ENCODE peak calls at places on chromosomes 3 and 15, in four cellular contexts. G is GM12892, T is progenitor cell of endocrine pancreas, J is PC-3. O is an unnamed sample.

GRCh38 chr3:188431553-188431952 is 277.6 kb downstream of the LPP start:
- DNase-seq in G (no peak), T (no peak), J (peak; percentile 84), O (no peak)

GRCh38 chr3:138092023-138092422 is 23.4 kb downstream of the DZIP1L start:
- DNase-seq in G (no peak), T (no peak), J (peak; percentile 40), O (no peak)

GRCh38 chr3:121431717-121432517 is 113.9 kb downstream of the POLQ start:
- DNase-seq in G (peak; percentile 19), T (no peak), J (peak; percentile 17), O (no peak)

GRCh38 chr3:74463515-74463914 is 150.9 kb downstream of the CNTN3 start:
- DNase-seq in G (no peak), T (no peak), J (no peak), O (no peak)

GRCh38 chr3:146165844-146166243 is 4.9 kb upstream of the PLOD2 start:
- DNase-seq in G (no peak), T (no peak), J (no peak), O (no peak)

GRCh38 chr15:100060276-100060926 is 281.4 kb downstream of the ADAMTS17 start:
- DNase-seq in G (no peak), T (no peak), J (peak; percentile 77), O (no peak)

GRCh38 chr3:33803894-33804526 is 5.6 kb downstream of the PDCD6IP start:
- DNase-seq in G (no peak), T (no peak), J (peak; percentile 17), O (no peak)

GRCh38 chr3:126704494-126705214 is 614 bp downstream of the CHCHD6 start:
- DNase-seq in G (peak; percentile 46), T (no peak), J (no peak), O (no peak)

GRCh38 chr3:8932507-8932906 is 30.8 kb downstream of the RAD18 start:
- DNase-seq in G (no peak), T (no peak), J (no peak), O (no peak)

GRCh38 chr3:106172780-106173179 is 304.0 kb upstream of the CBLB start:
- DNase-seq in G (no peak), T (no peak), J (no peak), O (no peak)

GRCh38 chr15:40456299-40456712 is 14.5 kb upstream of the CHST14 start:
- DNase-seq in G (no peak), T (no peak), J (no peak), O (peak; percentile 62)

GRCh38 chr3:105513042-105513441 is 146.3 kb downstream of the ALCAM start:
- DNase-seq in G (no peak), T (no peak), J (peak; percentile 79), O (no peak)

GRCh38 chr3:46098319-46098761 is 71.1 kb upstream of the XCR1 start:
- DNase-seq in G (peak; percentile 30), T (no peak), J (peak; percentile 33), O (no peak)

GRCh38 chr15:75156306-75157215 is 45.1 kb upstream of the C15orf39 start:
- DNase-seq in G (no peak), T (no peak), J (no peak), O (no peak)

GRCh38 chr15:80915462-80915861 is 74.2 kb downstream of the MESD start:
- DNase-seq in G (no peak), T (no peak), J (no peak), O (no peak)